ENCODE peak calls at places on chromosomes 2 and 18, in nine cellular contexts. One of them, this sample, is unnamed.

GRCh38 chr2:189698020-189698887 is 23.8 kb downstream of the ANKAR start:
- DNase-seq in HepG2: peak; percentile 67
- DNase-seq in cardiac fibroblast: peak; percentile 73
- DNase-seq in stomach: peak; percentile 30
- DNase-seq in body of pancreas: peak; percentile 64
- DNase-seq in cardiac muscle cell: peak; percentile 49
- DNase-seq in psoas muscle: no peak
- DNase-seq in breast epithelium: peak; percentile 22
- DNase-seq in GM06990: peak; percentile 15
- DNase-seq in this sample: peak; percentile 81

GRCh38 chr2:75074228-75074627 is 115.8 kb downstream of the POLE4 start:
- DNase-seq in cardiac muscle cell: peak; percentile 41
- DNase-seq in psoas muscle: no peak
- DNase-seq in body of pancreas: no peak
- DNase-seq in HepG2: no peak
- DNase-seq in GM06990: no peak
- DNase-seq in breast epithelium: no peak
- DNase-seq in cardiac fibroblast: no peak
- DNase-seq in stomach: no peak
- DNase-seq in this sample: no peak

GRCh38 chr2:135756692-135757091 is 15.0 kb downstream of the UBXN4 start:
- DNase-seq in psoas muscle: no peak
- DNase-seq in body of pancreas: no peak
- DNase-seq in cardiac muscle cell: no peak
- DNase-seq in GM06990: no peak
- DNase-seq in stomach: no peak
- DNase-seq in cardiac fibroblast: no peak
- DNase-seq in breast epithelium: no peak
- DNase-seq in HepG2: no peak
- DNase-seq in this sample: no peak

GRCh38 chr18:68215931-68216330 is 499.0 kb downstream of the TMX3 start:
- DNase-seq in HepG2: no peak
- DNase-seq in cardiac fibroblast: peak; percentile 90
- DNase-seq in psoas muscle: no peak
- DNase-seq in breast epithelium: no peak
- DNase-seq in GM06990: no peak
- DNase-seq in stomach: no peak
- DNase-seq in cardiac muscle cell: no peak
- DNase-seq in body of pancreas: no peak
- DNase-seq in this sample: no peak

GRCh38 chr2:98800330-98801064 is 69.6 kb upstream of the MGAT4A start:
- DNase-seq in breast epithelium: no peak
- DNase-seq in HepG2: peak; percentile 58
- DNase-seq in cardiac muscle cell: no peak
- DNase-seq in body of pancreas: peak; percentile 56
- DNase-seq in GM06990: no peak
- DNase-seq in cardiac fibroblast: no peak
- DNase-seq in stomach: peak; percentile 76
- DNase-seq in psoas muscle: no peak
- DNase-seq in this sample: peak; percentile 63

GRCh38 chr18:76953186-76953982 is 131.0 kb downstream of the ZNF236 start:
- DNase-seq in cardiac muscle cell: no peak
- DNase-seq in cardiac fibroblast: no peak
- DNase-seq in stomach: peak; percentile 96
- DNase-seq in body of pancreas: peak; percentile 92
- DNase-seq in psoas muscle: peak; percentile 75
- DNase-seq in breast epithelium: peak; percentile 59
- DNase-seq in GM06990: no peak
- DNase-seq in HepG2: no peak
- DNase-seq in this sample: peak; percentile 85

GRCh38 chr2:138823651-138824050 is 43.5 kb upstream of the NXPH2 start:
- DNase-seq in GM06990: no peak
- DNase-seq in stomach: no peak
- DNase-seq in body of pancreas: no peak
- DNase-seq in cardiac muscle cell: no peak
- DNase-seq in HepG2: no peak
- DNase-seq in cardiac fibroblast: no peak
- DNase-seq in breast epithelium: no peak
- DNase-seq in psoas muscle: no peak
- DNase-seq in this sample: no peak

GRCh38 chr2:11368059-11368572 is 23.7 kb upstream of the ROCK2 start:
- DNase-seq in HepG2: no peak
- DNase-seq in stomach: no peak
- DNase-seq in cardiac muscle cell: no peak
- DNase-seq in breast epithelium: no peak
- DNase-seq in psoas muscle: no peak
- DNase-seq in cardiac fibroblast: peak; percentile 17
- DNase-seq in GM06990: no peak
- DNase-seq in body of pancreas: peak; percentile 19
- DNase-seq in this sample: no peak

GRCh38 chr2:20409039-20409438 is 37.8 kb upstream of the RHOB start:
- DNase-seq in cardiac muscle cell: no peak
- DNase-seq in stomach: no peak
- DNase-seq in breast epithelium: no peak
- DNase-seq in psoas muscle: no peak
- DNase-seq in HepG2: no peak
- DNase-seq in body of pancreas: no peak
- DNase-seq in GM06990: no peak
- DNase-seq in cardiac fibroblast: no peak
- DNase-seq in this sample: no peak

GRCh38 chr2:227880460-227880859 is 9.0 kb downstream of the DAW1 start:
- DNase-seq in cardiac muscle cell: no peak
- DNase-seq in psoas muscle: no peak
- DNase-seq in HepG2: no peak
- DNase-seq in GM06990: no peak
- DNase-seq in stomach: no peak
- DNase-seq in breast epithelium: no peak
- DNase-seq in cardiac fibroblast: no peak
- DNase-seq in body of pancreas: no peak
- DNase-seq in this sample: no peak

GRCh38 chr18:59270689-59271257 is 2.5 kb downstream of the RAX start:
- DNase-seq in psoas muscle: no peak
- DNase-seq in HepG2: no peak
- DNase-seq in GM06990: no peak
- DNase-seq in cardiac muscle cell: no peak
- DNase-seq in cardiac fibroblast: no peak
- DNase-seq in stomach: no peak
- DNase-seq in body of pancreas: no peak
- DNase-seq in breast epithelium: no peak
- DNase-seq in this sample: no peak

GRCh38 chr18:59269563-59270214 is 3.6 kb downstream of the RAX start:
- DNase-seq in cardiac muscle cell: no peak
- DNase-seq in HepG2: no peak
- DNase-seq in body of pancreas: no peak
- DNase-seq in psoas muscle: no peak
- DNase-seq in breast epithelium: no peak
- DNase-seq in stomach: no peak
- DNase-seq in cardiac fibroblast: no peak
- DNase-seq in GM06990: no peak
- DNase-seq in this sample: no peak

GRCh38 chr18:59268127-59268721 is 5.0 kb downstream of the RAX start:
- DNase-seq in psoas muscle: no peak
- DNase-seq in cardiac fibroblast: no peak
- DNase-seq in breast epithelium: no peak
- DNase-seq in cardiac muscle cell: no peak
- DNase-seq in HepG2: no peak
- DNase-seq in stomach: no peak
- DNase-seq in body of pancreas: no peak
- DNase-seq in GM06990: no peak
- DNase-seq in this sample: no peak

GRCh38 chr18:59267511-59268126 is 5.6 kb downstream of the RAX start:
- DNase-seq in cardiac fibroblast: no peak
- DNase-seq in breast epithelium: no peak
- DNase-seq in stomach: no peak
- DNase-seq in psoas muscle: no peak
- DNase-seq in GM06990: no peak
- DNase-seq in HepG2: no peak
- DNase-seq in cardiac muscle cell: no peak
- DNase-seq in body of pancreas: no peak
- DNase-seq in this sample: no peak

DNA sequence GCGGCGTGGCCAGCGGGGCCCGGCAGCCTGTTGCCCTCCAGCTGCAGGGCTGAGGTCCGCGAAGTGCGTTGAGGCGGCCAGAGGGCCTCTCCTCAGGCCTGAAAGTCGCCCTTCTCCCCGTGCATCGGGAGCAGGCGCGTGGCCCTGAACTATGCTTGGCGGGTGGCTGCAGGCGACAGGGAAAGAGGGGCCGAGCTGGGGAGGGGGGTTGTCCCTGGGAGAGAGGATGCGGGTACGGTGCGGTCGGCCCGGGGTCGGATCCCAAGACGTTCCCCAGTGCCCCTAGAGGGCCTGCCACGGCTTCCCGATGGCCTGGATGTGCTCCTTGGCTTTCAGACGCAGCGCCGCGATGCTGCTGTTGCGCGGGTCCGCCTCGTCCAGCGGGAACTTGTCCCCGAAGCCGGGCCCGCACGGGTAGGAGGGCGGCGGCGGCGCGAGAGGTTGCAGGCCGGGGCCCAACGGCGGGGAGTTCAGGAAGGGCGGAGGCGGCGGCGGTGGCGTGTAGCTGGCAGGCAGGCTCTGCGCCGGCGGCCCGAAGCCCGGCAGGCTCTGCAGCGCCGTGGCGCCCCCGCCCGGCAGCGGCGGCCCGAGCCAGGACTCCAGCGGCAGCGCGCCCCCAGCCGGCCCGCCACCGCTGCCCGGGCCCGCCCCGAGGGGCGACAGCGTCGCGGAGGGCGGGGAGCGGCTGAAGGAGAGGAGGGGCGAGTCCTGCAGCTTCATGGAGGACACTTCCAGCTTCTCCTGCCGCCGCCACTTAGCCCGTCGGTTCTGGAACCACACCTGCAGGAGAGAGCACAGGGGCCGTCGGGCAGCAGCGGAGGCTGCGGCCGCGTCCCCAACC is 4.3 kb downstream of the RAX start:
- DNase-seq in psoas muscle: no peak
- DNase-seq in GM06990: peak; percentile 60
- DNase-seq in cardiac fibroblast: no peak
- DNase-seq in HepG2: peak; percentile 13
- DNase-seq in breast epithelium: no peak
- DNase-seq in stomach: no peak
- DNase-seq in body of pancreas: peak; percentile 61
- DNase-seq in cardiac muscle cell: peak; percentile 85
- DNase-seq in this sample: no peak
- H3K4me3 ChIP-seq in psoas muscle: peak overlapping the region; percentile 42
- H3K4me3 ChIP-seq in GM06990: no peak overlapping the region
- H3K4me3 ChIP-seq in cardiac fibroblast: no peak overlapping the region
- H3K4me3 ChIP-seq in HepG2: peak overlapping the region; percentile 70
- H3K4me3 ChIP-seq in breast epithelium: peak overlapping the region; percentile 62
- H3K4me3 ChIP-seq in stomach: peak overlapping the region; percentile 14
- H3K4me3 ChIP-seq in body of pancreas: no peak overlapping the region
- H3K4me3 ChIP-seq in cardiac muscle cell: peak overlapping the region; percentile 33
- H3K4me3 ChIP-seq in this sample: no peak overlapping the region

GRCh38 chr2:241597561-241597960 is 39.0 kb downstream of the BOK start:
- DNase-seq in GM06990: no peak
- DNase-seq in cardiac muscle cell: no peak
- DNase-seq in stomach: no peak
- DNase-seq in breast epithelium: no peak
- DNase-seq in cardiac fibroblast: no peak
- DNase-seq in psoas muscle: no peak
- DNase-seq in HepG2: no peak
- DNase-seq in body of pancreas: no peak
- DNase-seq in this sample: no peak

GRCh38 chr2:241598061-241598460 is 38.9 kb downstream of the THAP4 start:
- DNase-seq in psoas muscle: peak; percentile 77
- DNase-seq in cardiac fibroblast: peak; percentile 67
- DNase-seq in cardiac muscle cell: no peak
- DNase-seq in HepG2: no peak
- DNase-seq in stomach: no peak
- DNase-seq in GM06990: no peak
- DNase-seq in breast epithelium: no peak
- DNase-seq in body of pancreas: no peak
- DNase-seq in this sample: no peak

GRCh38 chr2:241598487-241598886 is 38.5 kb downstream of the THAP4 start:
- DNase-seq in HepG2: peak; percentile 45
- DNase-seq in stomach: no peak
- DNase-seq in psoas muscle: no peak
- DNase-seq in cardiac fibroblast: no peak
- DNase-seq in body of pancreas: peak; percentile 63
- DNase-seq in cardiac muscle cell: no peak
- DNase-seq in breast epithelium: no peak
- DNase-seq in GM06990: no peak
- DNase-seq in this sample: peak; percentile 23

GRCh38 chr2:241593271-241593670 is 34.7 kb downstream of the BOK start:
- DNase-seq in breast epithelium: no peak
- DNase-seq in psoas muscle: no peak
- DNase-seq in stomach: no peak
- DNase-seq in GM06990: no peak
- DNase-seq in cardiac muscle cell: no peak
- DNase-seq in HepG2: no peak
- DNase-seq in body of pancreas: no peak
- DNase-seq in cardiac fibroblast: no peak
- DNase-seq in this sample: no peak

DNA sequence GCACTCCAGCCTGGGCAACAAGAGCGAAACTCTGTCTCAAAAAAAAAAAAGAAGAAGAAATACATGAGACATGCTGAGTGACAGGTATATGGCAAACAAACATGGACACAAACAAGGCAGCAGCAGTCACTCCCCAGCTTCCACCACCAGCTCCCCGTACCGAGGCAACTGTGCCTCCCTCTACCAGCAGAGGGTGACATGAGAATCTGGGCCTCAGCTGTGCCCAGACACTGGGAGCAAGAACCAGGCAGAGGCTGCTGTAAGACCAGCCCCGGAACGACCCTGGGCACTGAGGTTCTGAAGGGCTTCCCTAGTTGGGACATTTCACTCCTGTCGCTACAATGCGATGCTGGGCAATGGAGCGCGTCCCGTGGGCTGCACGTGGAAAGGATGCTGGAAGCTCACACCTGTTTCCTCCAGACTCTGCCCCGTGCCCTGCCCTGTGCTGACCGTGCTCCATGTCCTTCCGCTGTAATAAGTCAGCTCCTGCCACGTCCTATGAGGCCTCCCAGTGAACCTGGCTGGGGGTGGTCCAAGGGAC is 37.1 kb downstream of the BOK start:
- DNase-seq in cardiac fibroblast: no peak
- DNase-seq in breast epithelium: no peak
- DNase-seq in stomach: no peak
- DNase-seq in cardiac muscle cell: peak; percentile 24
- DNase-seq in psoas muscle: no peak
- DNase-seq in GM06990: no peak
- DNase-seq in HepG2: peak; percentile 49
- DNase-seq in body of pancreas: no peak
- DNase-seq in this sample: no peak
- TF ChIP-seq CTCF in cardiac fibroblast: peak; percentile 25
- TF ChIP-seq CTCF in breast epithelium: no peak
- TF ChIP-seq CTCF in stomach: no peak
- TF ChIP-seq CTCF in cardiac muscle cell: peak; percentile 55
- TF ChIP-seq CTCF in psoas muscle: no peak
- TF ChIP-seq CTCF in GM06990: peak; percentile 11
- TF ChIP-seq CTCF in HepG2: peak; percentile 67
- TF ChIP-seq CTCF in body of pancreas: no peak
- TF ChIP-seq CTCF in this sample: peak; percentile 27

GRCh38 chr2:38771632-38772031 is 6.4 kb upstream of the GEMIN6 start:
- DNase-seq in body of pancreas: no peak
- DNase-seq in GM06990: no peak
- DNase-seq in breast epithelium: no peak
- DNase-seq in stomach: no peak
- DNase-seq in cardiac fibroblast: peak; percentile 44
- DNase-seq in psoas muscle: no peak
- DNase-seq in HepG2: no peak
- DNase-seq in cardiac muscle cell: no peak
- DNase-seq in this sample: no peak
- H3K4me3 ChIP-seq in body of pancreas: no peak overlapping the region
- H3K4me3 ChIP-seq in GM06990: no peak overlapping the region
- H3K4me3 ChIP-seq in breast epithelium: no peak overlapping the region
- H3K4me3 ChIP-seq in stomach: no peak overlapping the region
- H3K4me3 ChIP-seq in cardiac fibroblast: no peak overlapping the region
- H3K4me3 ChIP-seq in psoas muscle: no peak overlapping the region
- H3K4me3 ChIP-seq in HepG2: peak overlapping the region; percentile 11
- H3K4me3 ChIP-seq in cardiac muscle cell: no peak overlapping the region
- H3K4me3 ChIP-seq in this sample: no peak overlapping the region

GRCh38 chr18:62586781-62587487 is 64.1 kb downstream of the ZCCHC2 start:
- DNase-seq in cardiac muscle cell: no peak
- DNase-seq in stomach: no peak
- DNase-seq in GM06990: no peak
- DNase-seq in body of pancreas: no peak
- DNase-seq in cardiac fibroblast: no peak
- DNase-seq in HepG2: no peak
- DNase-seq in psoas muscle: no peak
- DNase-seq in breast epithelium: no peak
- DNase-seq in this sample: no peak
- TF ChIP-seq CTCF in cardiac muscle cell: no peak
- TF ChIP-seq CTCF in stomach: no peak
- TF ChIP-seq CTCF in GM06990: no peak
- TF ChIP-seq CTCF in body of pancreas: no peak
- TF ChIP-seq CTCF in cardiac fibroblast: no peak
- TF ChIP-seq CTCF in HepG2: no peak
- TF ChIP-seq CTCF in psoas muscle: no peak
- TF ChIP-seq CTCF in breast epithelium: no peak
- TF ChIP-seq CTCF in this sample: no peak

This sample was measured in LNCaP clone FGC.